ENCODE peak calls at places on chromosomes 16 and 17, in six cellular contexts. M, G, O, T, N and W are unnamed samples.

GRCh38 chr17:49157784-49158183 is 25.2 kb downstream of the B4GALNT2 start:
- DNase-seq in M (no peak), G (no peak), O (peak; percentile 33), T (no peak), N (peak; percentile 19), W (no peak)

GRCh38 chr17:63246344-63246743 is 199.8 kb downstream of the CYB561 start:
- DNase-seq in M (no peak), G (no peak), O (no peak), T (no peak), N (peak; percentile 52), W (no peak)

GRCh38 chr16:52976539-52977167 is 76.0 kb downstream of the CHD9NB start:
- DNase-seq in M (no peak), G (peak; percentile 0), O (peak; percentile 34), T (no peak), N (peak; percentile 22), W (no peak)

GRCh38 chr17:21124096-21124495 is 2.7 kb upstream of the DHRS7B start:
- DNase-seq in M (no peak), G (no peak), O (no peak), T (no peak), N (no peak), W (no peak)

GRCh38 chr17:80889231-80889896 is 102.3 kb upstream of the CHMP6 start:
- DNase-seq in M (no peak), G (no peak), O (no peak), T (no peak), N (no peak), W (no peak)

GRCh38 chr16:59604331-59604730 is 870.2 kb upstream of the GOT2 start:
- DNase-seq in M (no peak), G (peak; percentile 80), O (no peak), T (no peak), N (peak; percentile 4), W (no peak)

GRCh38 chr16:29663020-29663828 is at the start of gene SPN:
- DNase-seq in M (no peak), G (no peak), O (no peak), T (no peak), N (no peak), W (no peak)

GRCh38 chr17:77829871-77830799 is 128.4 kb upstream of the TNRC6C start:
- DNase-seq in M (no peak), G (peak; percentile 60), O (peak; percentile 51), T (no peak), N (peak; percentile 72), W (no peak)

GRCh38 chr17:62933986-62934385 is 32.0 kb upstream of the TANC2 start:
- DNase-seq in M (no peak), G (no peak), O (no peak), T (no peak), N (no peak), W (no peak)

GRCh38 chr16:75065149-75065807 is 51.3 kb downstream of the LDHD start:
- DNase-seq in M (no peak), G (no peak), O (no peak), T (no peak), N (no peak), W (no peak)

GRCh38 chr17:81527591-81528383 is at the start of gene FSCN2:
- DNase-seq in M (no peak), G (no peak), O (no peak), T (no peak), N (no peak), W (no peak)

GRCh38 chr16:89366561-89367537 is 123.5 kb downstream of the ANKRD11 start:
- DNase-seq in M (no peak), G (no peak), O (no peak), T (no peak), N (no peak), W (no peak)

GRCh38 chr17:78179372-78179771 is 7.5 kb downstream of the TK1 start:
- DNase-seq in M (no peak), G (peak; percentile 48), O (no peak), T (no peak), N (peak; percentile 74), W (no peak)

GRCh38 chr16:5490499-5490898 is 392.9 kb upstream of the EEF2KMT start:
- DNase-seq in M (peak; percentile 57), G (no peak), O (no peak), T (peak; percentile 67), N (no peak), W (peak; percentile 79)

GRCh38 chr17:9324864-9325263 is 250.8 kb downstream of the STX8 start:
- DNase-seq in M (no peak), G (no peak), O (no peak), T (no peak), N (peak; percentile 20), W (no peak)

GRCh38 chr17:39666601-39667261 is 1.5 kb upstream of the PNMT start:
- DNase-seq in M (no peak), G (no peak), O (no peak), T (no peak), N (no peak), W (no peak)

GRCh38 chr16:10622036-10622921 is 41.9 kb upstream of the EMP2 start:
- DNase-seq in M (peak; percentile 40), G (no peak), O (no peak), T (no peak), N (no peak), W (no peak)

GRCh38 chr17:76726766-76727718 is at the start of gene METTL23:
- DNase-seq in M (peak; percentile 70), G (peak; percentile 71), O (peak; percentile 80), T (peak; percentile 70), N (peak; percentile 77), W (peak; percentile 83)

GRCh38 chr17:56173958-56174357 is 20.7 kb downstream of the ANKFN1 start:
- DNase-seq in M (no peak), G (no peak), O (no peak), T (no peak), N (no peak), W (no peak)

GRCh38 chr17:56596741-56597494 is 3.4 kb downstream of the NOG start:
- DNase-seq in M (no peak), G (no peak), O (no peak), T (peak; percentile 65), N (no peak), W (peak; percentile 15)

GRCh38 chr17:74176546-74177001 is 26.9 kb upstream of the RPL38 start:
- DNase-seq in M (peak; percentile 60), G (peak; percentile 41), O (peak; percentile 67), T (peak; percentile 81), N (peak; percentile 48), W (peak; percentile 82)

GRCh38 chr17:6868579-6868978 is 37.0 kb upstream of the TEKT1 start:
- DNase-seq in M (no peak), G (no peak), O (peak; percentile 78), T (no peak), N (no peak), W (no peak)

GRCh38 chr17:2347805-2348685 is 10.7 kb downstream of the SGSM2 start:
- DNase-seq in M (no peak), G (peak; percentile 91), O (peak; percentile 67), T (peak; percentile 83), N (peak; percentile 91), W (no peak)

GRCh38 chr16:28873543-28874201 is 4.6 kb upstream of the ATP2A1 start:
- DNase-seq in M (no peak), G (no peak), O (no peak), T (peak; percentile 77), N (no peak), W (peak; percentile 56)

GRCh38 chr17:12395733-12396354 is 269.8 kb upstream of the MYOCD start:
- DNase-seq in M (no peak), G (no peak), O (no peak), T (peak; percentile 64), N (no peak), W (peak; percentile 30)

GRCh38 chr17:50916708-50917417 is 50.7 kb upstream of the TOB1 start:
- DNase-seq in M (no peak), G (no peak), O (no peak), T (no peak), N (no peak), W (no peak)

GRCh38 chr17:34756670-34757021 is 177.3 kb downstream of the TMEM132E start:
- DNase-seq in M (no peak), G (peak; percentile 2), O (no peak), T (peak; percentile 20), N (no peak), W (no peak)

GRCh38 chr16:934178-934577 is 36.6 kb downstream of the LMF1 start:
- DNase-seq in M (no peak), G (no peak), O (no peak), T (no peak), N (no peak), W (no peak)

GRCh38 chr17:82006468-82007227 is 16.0 kb downstream of the CENPX start:
- DNase-seq in M (no peak), G (peak; percentile 41), O (no peak), T (no peak), N (peak; percentile 82), W (no peak)

GRCh38 chr17:52476638-52477313 is 318.3 kb upstream of the CA10 start:
- DNase-seq in M (no peak), G (no peak), O (no peak), T (no peak), N (no peak), W (no peak)
- TF ChIP-seq CTCF in M (no peak), G (no peak), O (no peak), T (no peak), N (no peak), W (no peak)

DNA sequence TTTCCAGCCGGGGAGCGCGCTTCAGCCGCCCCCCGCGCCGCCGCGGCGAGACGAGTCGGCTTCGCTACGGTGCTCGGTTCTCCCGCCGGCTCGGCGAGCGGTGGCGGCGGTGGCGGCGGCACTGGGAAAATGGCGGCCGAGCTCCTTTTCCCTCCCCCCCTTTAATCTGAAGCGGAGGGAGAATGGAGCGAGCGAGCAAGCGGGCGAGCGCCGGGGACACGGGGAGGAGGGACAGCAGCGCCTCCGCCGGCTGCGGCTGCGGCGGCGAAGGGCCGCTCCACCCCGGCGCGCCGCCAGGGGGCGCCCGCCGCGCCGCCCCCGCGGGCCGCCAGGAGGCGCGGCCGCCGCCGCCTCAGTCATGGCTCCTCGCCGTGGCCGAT is at the start of gene KANSL1:
- DNase-seq in M (peak; percentile 80), G (peak; percentile 85), O (peak; percentile 96), T (peak; percentile 82), N (peak; percentile 87), W (peak; percentile 96)
- TF ChIP-seq CTCF in M (peak; percentile 60), G (peak; percentile 4), O (peak; percentile 100), T (no peak), N (peak; percentile 87), W (no peak)

GRCh38 chr16:78094166-78094565 is 5.3 kb upstream of the WWOX start:
- DNase-seq in M (no peak), G (no peak), O (no peak), T (no peak), N (no peak), W (no peak)
- TF ChIP-seq CTCF in M (peak; percentile 58), G (no peak), O (no peak), T (no peak), N (no peak), W (no peak)

GRCh38 chr16:25108054-25108453 is 3.5 kb upstream of the LCMT1 start:
- DNase-seq in M (no peak), G (no peak), O (no peak), T (peak; percentile 28), N (no peak), W (no peak)
- TF ChIP-seq CTCF in M (peak; percentile 9), G (no peak), O (no peak), T (no peak), N (no peak), W (no peak)